ENCODE peak calls at places on chromosomes 16 and 17, in six cellular contexts. B is pancreas, F is Peyer's patch, W is choroid plexus epithelial cell, Q is hepatocyte, O is fibroblast of villous mesenchyme. E is an unnamed sample.

GRCh38 chr17:2138318-2138717 is 83.4 kb downstream of the HIC1 start:
- DNase-seq in B (no peak), Q (peak), W (peak), O (peak), F (no peak), E (no peak)

GRCh38 chr16:10871157-10871991 is 5.6 kb upstream of the CIITA start:
- DNase-seq in W (peak), B (peak), Q (no peak), F (peak), O (peak), E (no peak)

GRCh38 chr17:64491034-64491860 is 5.6 kb downstream of the POLG2 start:
- DNase-seq in W (peak), B (no peak), O (peak), Q (peak), F (peak), E (no peak)

GRCh38 chr17:60971515-60972369 is 294.1 kb downstream of the BCAS3 start:
- DNase-seq in F (no peak), Q (peak), B (no peak), W (peak), O (peak), E (peak)

GRCh38 chr16:89842471-89843408 is 14.5 kb downstream of the SPIRE2 start:
- DNase-seq in B (no peak), Q (no peak), W (peak), F (no peak), O (peak), E (no peak)

GRCh38 chr17:4477286-4477791 is 21.3 kb upstream of the SPNS2 start:
- DNase-seq in W (no peak), O (no peak), F (no peak), B (no peak), Q (no peak), E (no peak)

GRCh38 chr17:45828171-45829133 is 16.2 kb upstream of the SPPL2C start:
- DNase-seq in Q (peak), B (peak), O (peak), F (no peak), W (peak), E (no peak)

GRCh38 chr17:5203908-5204294 is 12.2 kb upstream of the ZNF594 start:
- DNase-seq in O (peak), F (no peak), Q (no peak), W (peak), B (no peak), E (no peak)

GRCh38 chr16:13594798-13595197 is 325.2 kb upstream of the ERCC4 start:
- DNase-seq in O (no peak), F (no peak), B (no peak), W (no peak), Q (no peak), E (no peak)

GRCh38 chr17:81608082-81608481 is 28.8 kb downstream of the NPLOC4 start:
- DNase-seq in B (no peak), W (peak), F (no peak), O (no peak), Q (no peak), E (no peak)

GRCh38 chr17:73042809-73043685 is 49.4 kb downstream of the SLC39A11 start:
- DNase-seq in O (no peak), W (peak), B (no peak), Q (no peak), F (no peak), E (no peak)

GRCh38 chr16:68009157-68009735 is 6.5 kb downstream of the DPEP2NB start:
- DNase-seq in B (no peak), F (no peak), Q (no peak), W (no peak), O (no peak), E (no peak)

GRCh38 chr16:12255473-12255872 is 278.9 kb downstream of the SNX29 start:
- DNase-seq in F (no peak), Q (no peak), W (peak), B (no peak), O (no peak), E (no peak)

GRCh38 chr17:8253801-8254200 is 4.7 kb downstream of the PFAS start:
- DNase-seq in B (peak), F (peak), O (peak), W (peak), Q (peak), E (no peak)

GRCh38 chr17:21457051-21458026 is 81.2 kb downstream of the KCNJ12 start:
- DNase-seq in B (peak), W (peak), Q (peak), F (peak), O (peak), E (peak)

GRCh38 chr17:15261063-15261817 is 3.9 kb downstream of the PMP22 start:
- DNase-seq in B (peak), F (peak), Q (peak), O (peak), W (peak), E (no peak)

GRCh38 chr17:82238562-82239201 is 9.8 kb downstream of the SLC16A3 start:
- DNase-seq in O (peak), B (peak), W (peak), F (peak), Q (peak), E (peak)

GRCh38 chr16:12906271-12906670 is 4.9 kb downstream of the SHISA9 start:
- DNase-seq in Q (no peak), W (no peak), B (no peak), F (no peak), O (no peak), E (no peak)

GRCh38 chr17:20992987-20993862 is 49.6 kb downstream of the USP22 start:
- DNase-seq in B (peak), W (peak), F (peak), Q (peak), O (peak), E (peak)

GRCh38 chr16:79134300-79134699 is 466.2 kb downstream of the MAF start:
- DNase-seq in W (no peak), F (no peak), B (no peak), O (no peak), Q (peak), E (no peak)

GRCh38 chr16:19645557-19645981 is 72.5 kb downstream of the KNOP1 start:
- DNase-seq in F (no peak), B (no peak), O (peak), Q (peak), W (peak), E (no peak)

GRCh38 chr17:80214878-80215210 is 5.3 kb downstream of the SGSH start:
- DNase-seq in W (no peak), F (no peak), B (peak), Q (no peak), O (no peak), E (no peak)

GRCh38 chr16:81612351-81613170 is 166.5 kb upstream of the PLCG2 start:
- DNase-seq in Q (no peak), W (no peak), O (no peak), B (no peak), F (no peak), E (no peak)

GRCh38 chr17:55911186-55911585 is 160.3 kb downstream of the PCTP start:
- DNase-seq in O (no peak), Q (no peak), W (no peak), F (no peak), B (peak), E (no peak)

GRCh38 chr16:88784074-88784855 is 755 bp downstream of the PIEZO1 start:
- DNase-seq in O (peak), Q (peak), F (peak), W (peak), B (peak), E (no peak)

GRCh38 chr16:88785106-88785924 is at the start of gene PIEZO1:
- DNase-seq in B (peak), O (peak), W (peak), F (peak), Q (peak), E (no peak)

GRCh38 chr16:88783391-88784073 is 1.5 kb downstream of the PIEZO1 start:
- DNase-seq in B (no peak), W (peak), F (peak), Q (no peak), O (peak), E (no peak)

GRCh38 chr16:88782454-88783390 is 2.3 kb downstream of the PIEZO1 start:
- DNase-seq in Q (no peak), F (no peak), B (peak), W (peak), O (peak), E (no peak)

GRCh38 chr16:88784856-88785105 is 239 bp downstream of the PIEZO1 start:
- DNase-seq in F (no peak), W (no peak), O (no peak), B (no peak), Q (no peak), E (no peak)
- H3K4me3 ChIP-seq in F (peak), W (peak), O (peak), B (peak), Q (peak), E (peak)

GRCh38 chr17:57833597-57833939 is 16.3 kb downstream of the MRPS23 start:
- DNase-seq in O (no peak), Q (no peak), B (no peak), W (no peak), F (no peak), E (no peak)
- TF ChIP-seq CTCF in O (no peak), Q (no peak), B (no peak), W (no peak), F (no peak), E (no peak)

GRCh38 chr17:42564815-42565522 is 1.9 kb upstream of the MLX start:
- DNase-seq in F (no peak), B (peak), W (no peak), O (no peak), Q (no peak), E (no peak)

GRCh38 chr17:42565523-42566214 is 1.2 kb upstream of the MLX start:
- DNase-seq in F (no peak), O (no peak), Q (no peak), B (peak), W (no peak), E (no peak)

GRCh38 chr17:42562845-42563509 is 1.0 kb downstream of the COASY start:
- DNase-seq in W (no peak), O (peak), F (no peak), Q (no peak), B (peak), E (no peak)

GRCh38 chr17:42563543-42563942 is 1.6 kb downstream of the COASY start:
- DNase-seq in Q (no peak), B (peak), F (no peak), O (no peak), W (no peak), E (peak)

DNA sequence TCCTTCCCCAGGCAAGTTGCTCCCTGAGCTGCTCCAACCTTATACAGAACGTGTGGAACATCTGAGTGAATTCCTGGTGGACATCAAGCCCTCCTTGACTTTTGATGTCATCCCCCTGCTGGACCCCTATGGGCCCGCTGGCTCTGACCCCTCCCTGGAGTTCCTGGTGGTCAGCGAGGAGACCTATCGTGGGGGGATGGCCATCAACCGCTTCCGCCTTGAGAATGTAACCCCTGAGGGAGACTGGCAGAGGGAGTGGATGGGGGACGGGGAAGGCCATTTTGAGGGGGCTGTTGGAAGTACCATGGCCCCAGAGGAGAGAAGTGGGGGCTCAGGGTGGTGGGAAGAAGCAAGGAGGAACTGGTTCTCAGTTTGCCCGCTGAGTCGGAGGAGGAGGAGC is 2.0 kb downstream of the COASY start:
- DNase-seq in F (no peak), O (no peak), W (no peak), Q (no peak), B (peak), E (no peak)
- H3K4me3 ChIP-seq in F (no peak), O (no peak), W (no peak), Q (no peak), B (peak), E (peak)

GRCh38 chr17:39192901-39193300 is 4.6 kb downstream of the CACNB1 start:
- DNase-seq in F (no peak), O (no peak), B (no peak), W (no peak), Q (no peak), E (no peak)

GRCh38 chr17:39195568-39196160 is 1.8 kb downstream of the CACNB1 start:
- DNase-seq in F (no peak), Q (no peak), O (no peak), B (no peak), W (no peak), E (no peak)

GRCh38 chr17:39193346-39193745 is 4.1 kb downstream of the CACNB1 start:
- DNase-seq in B (no peak), W (no peak), F (no peak), Q (no peak), O (no peak), E (no peak)

GRCh38 chr17:39194985-39195524 is 2.4 kb downstream of the CACNB1 start:
- DNase-seq in O (no peak), F (no peak), Q (no peak), W (no peak), B (no peak), E (no peak)

DNA sequence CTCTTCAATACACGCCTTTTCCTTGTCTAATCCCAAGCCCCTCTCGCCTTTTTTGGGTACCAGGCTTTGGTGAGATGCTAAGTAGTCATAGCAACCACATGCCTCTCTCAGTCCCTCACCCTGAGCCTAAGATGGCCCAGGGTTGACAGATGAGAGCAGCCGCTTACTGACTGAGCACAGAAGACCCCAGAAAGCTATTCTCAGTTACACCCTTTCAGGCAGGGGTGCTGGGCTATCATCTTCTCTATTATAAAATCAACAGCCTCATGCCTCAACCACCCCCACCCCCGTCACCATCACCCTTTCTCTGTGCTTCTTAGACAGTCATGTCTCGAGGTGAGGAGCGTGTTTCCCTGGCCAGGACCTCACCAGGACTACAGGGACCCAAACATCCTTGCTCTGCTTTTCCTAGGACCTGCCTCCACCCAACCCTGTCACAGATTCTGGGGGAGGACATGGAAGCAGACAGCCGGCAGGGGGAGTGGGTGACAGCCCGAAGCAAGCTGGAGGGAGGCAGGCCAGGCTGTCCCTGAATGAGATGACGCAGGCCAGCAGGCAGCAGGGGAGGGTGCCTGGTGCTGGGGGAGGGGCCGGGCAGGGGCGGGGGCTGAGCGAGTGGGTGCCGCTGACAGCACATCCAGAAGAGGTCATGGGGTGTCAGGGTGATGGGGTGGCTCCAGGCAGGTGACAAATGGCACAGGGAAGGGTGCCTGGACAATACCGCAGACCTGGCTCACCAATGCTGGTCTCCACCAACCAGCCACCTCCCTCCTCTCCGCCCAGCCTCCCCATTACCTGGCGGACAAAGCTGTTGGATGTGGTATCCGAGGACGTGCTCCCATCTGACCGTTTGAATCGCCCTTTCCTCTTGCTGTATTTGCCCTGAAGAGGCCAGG is 3.1 kb downstream of the CACNB1 start:
- DNase-seq in F (no peak), Q (peak), O (peak), W (peak), B (no peak), E (no peak)
- TF ChIP-seq CTCF in F (no peak), Q (peak), O (peak), W (peak), B (no peak), E (no peak)

GRCh38 chr17:78127240-78127887 is 1.2 kb downstream of the TMC6 start:
- DNase-seq in O (no peak), B (peak), F (peak), W (no peak), Q (peak), E (no peak)

GRCh38 chr17:78127888-78128615 is 503 bp downstream of the TMC6 start:
- DNase-seq in Q (peak), O (no peak), W (no peak), B (peak), F (peak), E (no peak)

GRCh38 chr17:78125976-78126894 is 2.3 kb downstream of the TMC6 start:
- DNase-seq in B (peak), Q (no peak), O (no peak), W (no peak), F (no peak), E (no peak)

GRCh38 chr17:78125138-78125913 is 3.2 kb downstream of the TMC6 start:
- DNase-seq in B (no peak), F (no peak), Q (no peak), W (no peak), O (no peak), E (no peak)

DNA sequence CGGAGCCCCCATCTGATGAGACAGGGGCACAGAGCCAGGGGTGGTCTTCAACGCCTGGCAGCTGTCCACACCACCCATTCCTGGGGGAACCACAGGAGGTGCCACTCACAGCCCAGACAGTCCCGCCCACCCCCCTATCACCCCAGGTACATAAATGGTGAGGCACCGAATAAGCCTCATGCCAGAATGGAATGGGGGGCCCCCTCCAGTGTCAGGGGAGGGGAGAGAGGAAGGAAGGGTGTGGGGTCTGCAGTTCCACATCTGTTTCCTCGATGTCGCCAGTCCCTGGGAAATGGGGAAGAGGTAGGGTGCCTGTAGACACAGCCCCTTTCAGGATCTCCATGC is 1.7 kb downstream of the TMC6 start:
- DNase-seq in F (no peak), W (no peak), B (no peak), Q (no peak), O (no peak), E (no peak)
- H3K4me3 ChIP-seq in F (peak), W (no peak), B (no peak), Q (no peak), O (no peak), E (peak)

GRCh38 chr17:42980274-42980765 is at the start of gene RUNDC1:
- DNase-seq in O (peak), B (peak), F (peak), W (peak), Q (peak), E (no peak)
- TF ChIP-seq CTCF in O (no peak), B (no peak), F (no peak), W (no peak), Q (no peak), E (no peak)

DNA sequence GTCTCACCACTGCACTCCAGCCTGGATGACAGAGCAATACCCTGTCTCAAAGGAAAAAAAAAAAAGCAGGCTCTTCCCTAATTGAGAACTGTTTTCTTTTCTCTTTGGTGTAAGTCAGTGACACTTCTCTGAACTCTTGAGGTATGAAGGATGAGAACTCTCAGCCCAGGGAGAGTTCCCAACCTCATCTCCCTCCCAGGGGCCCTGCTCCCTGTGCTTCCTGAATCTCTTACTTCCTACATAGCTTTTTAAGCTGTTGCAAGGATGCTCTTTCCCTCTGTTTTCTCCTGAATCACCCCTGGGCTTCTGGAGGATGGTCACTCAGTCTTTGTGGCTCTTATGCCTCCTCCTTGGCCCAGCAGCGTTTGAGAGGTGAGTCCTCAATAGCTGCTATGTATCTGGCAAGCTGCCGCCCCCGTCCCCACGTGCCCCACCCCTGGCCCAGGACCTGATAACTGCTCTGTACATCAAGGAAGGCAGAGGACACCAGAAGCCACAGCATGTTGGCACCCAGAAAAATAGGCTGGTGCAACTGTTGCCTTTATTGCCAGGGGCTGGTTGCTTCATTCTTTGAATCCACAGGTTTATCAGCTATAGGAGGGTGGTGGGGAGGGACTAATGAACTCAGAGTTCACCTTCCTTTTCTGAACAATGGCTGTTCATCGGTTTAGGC is 24.0 kb downstream of the IGF2BP1 start:
- DNase-seq in B (no peak), Q (no peak), O (no peak), F (no peak), W (peak), E (no peak)
- H3K4me3 ChIP-seq in B (no peak), Q (no peak), O (no peak), F (no peak), W (no peak), E (no peak)

GRCh38 chr17:27065588-27065987 is 228.3 kb upstream of the WSB1 start:
- DNase-seq in Q (no peak), B (no peak), F (no peak), W (no peak), O (no peak), E (no peak)

GRCh38 chr17:27066315-27066714 is 227.6 kb upstream of the WSB1 start:
- DNase-seq in B (no peak), Q (no peak), F (no peak), W (no peak), O (no peak), E (no peak)

GRCh38 chr17:27069842-27070508 is 223.9 kb upstream of the WSB1 start:
- DNase-seq in B (no peak), F (no peak), W (no peak), O (no peak), Q (no peak), E (no peak)

GRCh38 chr17:27072885-27073284 is 221.0 kb upstream of the WSB1 start:
- DNase-seq in Q (no peak), B (no peak), F (no peak), W (no peak), O (no peak), E (no peak)

DNA sequence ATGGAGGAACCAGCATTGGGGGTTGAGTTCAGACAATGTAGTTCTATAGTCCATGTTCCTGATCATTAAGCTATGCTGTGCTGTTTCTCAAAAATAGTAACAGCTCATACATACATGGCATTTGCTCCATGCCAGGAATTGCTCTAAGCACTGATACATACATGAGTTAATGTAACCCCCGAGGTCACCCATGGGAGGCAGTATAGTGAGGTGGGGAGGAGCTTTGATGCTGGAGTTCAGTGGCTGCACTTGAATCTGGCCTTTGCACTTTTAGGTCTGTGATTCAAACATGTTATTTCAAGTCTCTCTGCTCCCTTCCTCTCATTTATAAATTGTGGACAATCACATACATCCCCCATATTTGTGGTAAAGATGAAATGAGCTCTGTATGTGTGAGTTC is 223.1 kb upstream of the WSB1 start:
- DNase-seq in F (no peak), Q (no peak), O (no peak), W (no peak), B (no peak), E (no peak)
- TF ChIP-seq CTCF in F (no peak), Q (no peak), O (no peak), W (no peak), B (no peak), E (no peak)

GRCh38 chr16:52597073-52597771 is 50.3 kb upstream of the TOX3 start:
- DNase-seq in W (no peak), B (no peak), O (no peak), Q (peak), F (no peak), E (no peak)
- H3K4me3 ChIP-seq in W (no peak), B (no peak), O (no peak), Q (no peak), F (no peak), E (no peak)